ENCODE peak calls at places on chromosome 21, in nine cellular contexts. W is uterus, F is BJ, O is GM12864, C is H1, N is thoracic aorta, K is progenitor cell of endocrine pancreas, S is GM13977, U is AG04450. A is an unnamed sample.

GRCh38 chr21:16476056-16476850 is 746.5 kb downstream of the USP25 start:
- DNase-seq in F (no peak), C (no peak), S (no peak), K (no peak), U (no peak), O (no peak), W (no peak), N (no peak), A (no peak)

GRCh38 chr21:38988211-38989096 is 182.7 kb downstream of the ETS2 start:
- DNase-seq in K (no peak), N (no peak), O (no peak), C (no peak), W (no peak), F (no peak), S (no peak), U (no peak), A (no peak)

GRCh38 chr21:15840406-15840805 is 110.6 kb downstream of the USP25 start:
- DNase-seq in K (no peak), F (no peak), S (no peak), C (no peak), N (no peak), O (no peak), W (no peak), U (no peak), A (no peak)

GRCh38 chr21:17742940-17743592 is 76.1 kb downstream of the C21orf91 start:
- DNase-seq in C (no peak), S (no peak), N (no peak), W (no peak), O (no peak), U (no peak), K (no peak), F (no peak), A (no peak)

GRCh38 chr21:9837946-9838801 is 683.2 kb upstream of the TPTE start:
- DNase-seq in K (no peak), F (no peak), U (no peak), N (no peak), C (no peak), S (peak), W (no peak), O (no peak), A (no peak)

GRCh38 chr21:32921632-32922230 is 104.0 kb upstream of the OLIG2 start:
- DNase-seq in O (no peak), U (no peak), F (no peak), W (no peak), S (no peak), C (peak), K (no peak), N (no peak), A (no peak)

GRCh38 chr21:37450385-37451044 is 83.9 kb downstream of the DYRK1A start:
- DNase-seq in U (no peak), K (no peak), O (no peak), N (no peak), S (no peak), F (no peak), C (no peak), W (no peak), A (no peak)

GRCh38 chr21:30831194-30831765 is 1.7 kb upstream of the KRTAP7-1 start:
- DNase-seq in F (no peak), O (peak), K (no peak), C (peak), W (no peak), S (peak), N (no peak), U (no peak), A (no peak)

GRCh38 chr21:26534517-26534916 is 38.6 kb downstream of the CYYR1 start:
- DNase-seq in W (no peak), U (no peak), S (no peak), C (no peak), F (no peak), N (no peak), K (no peak), O (no peak), A (no peak)

GRCh38 chr21:39885119-39885848 is 18.0 kb downstream of the PCP4 start:
- DNase-seq in S (no peak), N (no peak), C (no peak), K (no peak), F (no peak), U (no peak), W (peak), O (no peak), A (peak)

GRCh38 chr21:37868896-37869295 is 47.4 kb downstream of the KCNJ6 start:
- DNase-seq in N (no peak), S (no peak), W (no peak), O (no peak), C (no peak), F (no peak), U (no peak), K (no peak), A (no peak)

GRCh38 chr21:17343055-17343454 is 169.8 kb upstream of the CXADR start:
- DNase-seq in N (no peak), F (no peak), U (no peak), W (no peak), C (no peak), K (no peak), S (no peak), O (no peak), A (no peak)

GRCh38 chr21:27424601-27425000 is 457.7 kb upstream of the ADAMTS5 start:
- DNase-seq in C (no peak), U (no peak), F (no peak), O (no peak), W (no peak), N (no peak), S (no peak), K (no peak), A (no peak)

GRCh38 chr21:37915941-37916794 is at the start of gene KCNJ6:
- DNase-seq in S (no peak), U (no peak), F (no peak), N (no peak), K (peak), W (no peak), C (peak), O (no peak), A (no peak)

GRCh38 chr21:32710069-32710784 is 17.6 kb downstream of the SYNJ1 start:
- DNase-seq in U (no peak), S (no peak), O (no peak), C (no peak), K (no peak), N (no peak), F (no peak), W (no peak), A (no peak)

GRCh38 chr21:17454315-17455027 is 58.4 kb upstream of the CXADR start:
- DNase-seq in O (no peak), N (no peak), W (peak), U (peak), C (peak), F (peak), S (no peak), K (peak), A (peak)

GRCh38 chr21:32237021-32237420 is 41.8 kb downstream of the MIS18A start:
- DNase-seq in N (no peak), O (no peak), K (no peak), C (no peak), F (no peak), S (no peak), U (no peak), W (no peak), A (no peak)

GRCh38 chr21:46622226-46622625 is 13.2 kb upstream of the PRMT2 start:
- DNase-seq in N (no peak), K (no peak), C (no peak), O (no peak), U (no peak), S (no peak), F (no peak), W (no peak), A (no peak)

GRCh38 chr21:23218667-23219066 is 2220.5 kb downstream of the NCAM2 start:
- DNase-seq in F (no peak), K (no peak), C (no peak), S (no peak), W (no peak), O (no peak), U (no peak), N (no peak), A (no peak)

GRCh38 chr21:39314155-39315027 is 959 bp upstream of the BRWD1 start:
- DNase-seq in C (no peak), F (no peak), W (peak), K (peak), U (no peak), O (peak), N (no peak), S (peak), A (peak)

GRCh38 chr21:39004776-39005605 is 178.3 kb downstream of the PSMG1 start:
- DNase-seq in S (no peak), O (no peak), N (no peak), W (peak), F (no peak), K (no peak), U (no peak), C (no peak), A (no peak)

GRCh38 chr21:43287111-43287973 is 118.5 kb downstream of the CRYAA start:
- DNase-seq in F (no peak), U (no peak), N (no peak), O (no peak), S (no peak), C (no peak), K (no peak), W (no peak), A (no peak)

GRCh38 chr21:26144026-26144425 is 26.5 kb downstream of the APP start:
- DNase-seq in W (no peak), U (no peak), N (no peak), S (no peak), C (no peak), O (no peak), K (no peak), F (no peak), A (no peak)

GRCh38 chr21:33238565-33239255 is 9.0 kb downstream of the IFNAR2 start:
- DNase-seq in U (no peak), F (no peak), K (no peak), W (no peak), N (no peak), S (peak), O (peak), C (no peak), A (no peak)

GRCh38 chr21:27804515-27804914 is 837.6 kb upstream of the ADAMTS5 start:
- DNase-seq in F (no peak), K (no peak), U (no peak), W (no peak), O (no peak), N (no peak), S (no peak), C (no peak), A (no peak)

GRCh38 chr21:17780539-17780938 is 38.6 kb downstream of the C21orf91 start:
- DNase-seq in K (no peak), F (no peak), U (no peak), W (no peak), S (peak), N (no peak), O (peak), C (no peak), A (no peak)

GRCh38 chr21:25983745-25984144 is 186.8 kb downstream of the APP start:
- DNase-seq in N (no peak), C (no peak), F (no peak), W (no peak), K (no peak), S (no peak), U (no peak), O (no peak), A (no peak)

GRCh38 chr21:42939581-42940413 is 14.4 kb upstream of the ERVH48-1 start:
- DNase-seq in C (no peak), N (peak), U (peak), W (peak), S (no peak), K (no peak), O (no peak), F (peak), A (peak)

DNA sequence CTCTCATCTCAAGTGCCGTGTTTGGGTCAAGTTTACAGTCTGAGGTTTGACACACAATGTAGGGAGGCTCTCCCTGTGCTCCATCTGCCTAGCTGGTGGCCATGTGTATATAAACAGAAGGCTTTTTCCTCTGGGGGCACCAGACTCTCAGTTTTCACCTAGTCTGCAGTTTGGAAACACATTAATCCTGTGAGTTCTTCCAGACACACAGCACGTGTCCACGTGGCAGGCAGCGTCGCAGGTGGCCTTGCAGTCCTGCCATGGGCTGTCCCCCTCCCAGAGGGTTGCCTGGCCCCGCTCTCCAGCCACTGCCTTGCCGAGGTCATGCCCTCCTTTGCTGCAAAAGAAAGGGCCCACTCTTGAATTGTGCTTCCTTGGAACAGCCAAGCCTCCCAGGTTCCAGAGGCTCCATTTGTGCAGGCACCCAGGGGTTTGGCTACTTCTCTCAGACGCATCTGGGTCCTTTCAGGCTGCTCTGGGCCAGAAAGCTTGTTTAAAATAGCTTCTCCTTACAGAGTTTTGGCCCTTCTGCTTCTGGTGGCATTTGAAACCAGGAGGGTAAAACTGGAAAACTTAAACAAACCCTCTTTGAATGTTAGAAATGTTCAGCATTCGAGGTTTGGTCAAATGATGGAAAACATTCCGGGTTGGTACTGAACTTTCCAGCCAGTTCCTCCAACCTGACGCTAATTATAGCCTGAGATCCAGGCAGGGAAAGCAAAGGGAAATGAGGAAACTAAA is 4.4 kb upstream of the RUNX1 start:
- DNase-seq in S (no peak), O (no peak), U (no peak), N (no peak), F (no peak), K (no peak), W (no peak), C (no peak), A (no peak)
- TF ChIP-seq CTCF in S (no peak), O (no peak), U (peak), N (no peak), F (no peak), K (peak), W (no peak), C (no peak), A (no peak)

DNA sequence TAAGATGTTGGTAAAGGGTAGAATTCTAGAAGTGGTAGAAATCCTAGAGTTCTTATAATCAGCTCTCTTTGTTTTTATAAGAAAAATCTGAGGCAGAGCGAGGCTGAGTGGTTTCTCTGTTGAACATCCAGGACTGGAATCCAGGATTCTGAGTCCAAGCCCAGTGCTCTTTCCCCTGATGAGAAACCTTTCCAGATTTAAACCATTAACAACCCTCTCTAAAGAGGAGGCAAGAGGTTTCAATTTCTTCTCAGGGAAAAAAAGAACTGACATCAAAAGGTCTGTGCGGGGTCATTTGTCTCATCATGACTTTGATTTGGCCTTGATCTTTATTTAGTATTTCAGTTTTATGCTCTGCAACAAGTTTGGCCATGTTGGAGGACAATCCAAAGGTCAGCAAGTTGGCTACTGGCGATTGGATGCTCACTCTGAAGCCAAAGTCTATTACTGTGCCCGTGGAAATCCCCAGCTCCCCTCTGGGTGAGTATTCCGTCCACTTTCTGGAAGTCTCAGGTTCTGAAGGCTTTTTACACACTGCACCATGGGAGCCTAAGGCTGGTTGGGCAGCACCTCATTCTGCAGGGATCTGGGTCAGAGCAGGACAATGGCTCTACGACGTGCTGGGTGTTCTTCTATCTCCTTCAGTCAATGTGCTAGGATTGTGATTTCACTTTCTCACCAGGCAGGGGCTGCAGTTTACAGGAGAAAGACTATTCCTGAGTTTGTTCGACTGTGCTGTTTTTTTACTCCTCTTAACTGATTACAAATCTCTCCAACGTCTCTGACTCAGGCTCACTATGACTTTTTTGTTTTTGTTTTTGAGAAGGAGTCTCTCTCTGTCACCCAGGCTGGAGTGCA is 18.9 kb upstream of the CCT8 start:
- DNase-seq in U (no peak), O (no peak), S (no peak), F (no peak), N (no peak), W (no peak), C (no peak), K (no peak), A (no peak)
- TF ChIP-seq CTCF in U (peak), O (no peak), S (no peak), F (peak), N (no peak), W (no peak), C (no peak), K (no peak), A (no peak)

GRCh38 chr21:21690068-21690665 is 692.0 kb downstream of the NCAM2 start:
- DNase-seq in W (no peak), O (no peak), U (no peak), N (no peak), C (no peak), F (no peak), K (no peak), S (no peak), A (no peak)

GRCh38 chr21:21688877-21689276 is 690.7 kb downstream of the NCAM2 start:
- DNase-seq in K (no peak), F (no peak), N (no peak), U (no peak), W (no peak), O (no peak), S (no peak), C (peak), A (no peak)
- TF ChIP-seq CTCF in K (peak), F (peak), N (no peak), U (peak), W (no peak), O (no peak), S (no peak), C (peak), A (peak)

DNA sequence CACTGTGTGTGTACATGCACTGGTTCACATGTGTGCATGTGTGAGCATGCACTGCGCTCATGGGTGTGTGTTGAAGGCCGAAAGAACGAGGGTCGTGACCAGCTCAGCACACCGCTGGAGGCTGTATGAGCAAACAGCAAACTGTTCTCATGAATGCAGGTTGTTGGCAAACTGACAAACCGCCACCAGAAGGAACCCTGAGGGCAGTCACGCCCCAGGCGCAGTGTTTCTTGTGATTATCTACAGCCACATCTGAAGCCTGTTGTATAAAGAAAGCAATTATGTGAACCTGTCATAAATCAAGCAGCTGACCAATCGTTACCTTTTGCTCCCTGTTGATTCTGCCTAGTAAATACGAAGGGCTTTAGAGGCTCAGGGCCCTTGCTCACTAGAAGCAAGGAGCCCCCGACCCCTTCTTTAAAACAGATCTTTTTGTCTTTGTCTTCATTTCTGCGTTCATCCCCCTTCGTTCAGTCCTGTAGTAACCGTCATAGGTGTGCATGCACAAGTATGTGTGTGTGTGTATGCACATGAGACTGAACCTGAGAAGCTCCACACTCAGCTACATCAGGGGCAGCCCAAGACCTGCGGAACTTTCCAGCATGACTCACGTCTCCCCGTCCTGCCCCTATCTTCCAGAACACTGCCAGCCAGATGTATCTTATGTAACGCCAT is 16.8 kb upstream of the RIPK4 start:
- DNase-seq in S (no peak), W (no peak), C (no peak), F (peak), K (no peak), N (no peak), O (no peak), U (no peak), A (no peak)
- TF ChIP-seq CTCF in S (no peak), W (no peak), C (no peak), F (no peak), K (no peak), N (no peak), O (no peak), U (no peak), A (no peak)

DNA sequence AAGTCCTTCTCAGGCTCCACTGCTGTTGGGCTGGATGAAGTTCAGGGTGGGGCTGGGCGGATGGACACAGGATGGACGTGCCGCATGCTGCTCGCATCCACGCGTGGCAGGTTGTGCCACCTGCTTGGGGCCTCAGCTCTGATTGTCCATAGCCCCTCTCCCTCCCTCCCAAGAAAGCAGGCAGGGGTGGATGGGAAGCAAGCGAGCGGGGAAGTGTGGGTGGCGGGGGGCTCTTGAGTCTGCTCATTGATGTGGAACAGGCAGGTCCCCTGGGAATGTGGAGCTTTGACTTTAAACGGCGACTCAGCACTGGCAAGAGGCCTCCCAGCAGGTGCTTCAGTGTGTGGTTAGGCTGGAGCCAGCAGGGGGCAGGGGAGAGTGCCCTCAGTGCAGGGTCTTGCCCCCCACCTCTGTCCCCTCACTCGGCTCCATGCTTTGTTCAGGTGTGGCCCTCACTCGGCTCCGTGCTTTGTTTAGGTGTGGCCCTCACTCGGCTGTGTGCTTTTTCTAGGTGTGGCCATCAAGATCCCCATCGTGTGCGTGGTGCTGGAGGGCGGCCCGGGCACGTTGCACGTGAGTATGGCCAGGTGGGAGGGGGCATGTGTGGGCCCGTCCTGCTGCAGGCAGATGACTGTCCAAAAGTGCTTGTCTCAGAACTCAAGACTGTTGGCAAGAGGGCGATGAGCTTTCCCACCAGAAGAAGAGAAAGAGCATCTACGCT is 23.9 kb downstream of the TRPM2 start:
- DNase-seq in F (no peak), U (no peak), C (no peak), N (no peak), O (no peak), W (no peak), K (no peak), S (no peak), A (no peak)
- TF ChIP-seq CTCF in F (no peak), U (no peak), C (peak), N (no peak), O (peak), W (no peak), K (peak), S (no peak), A (no peak)